ENCODE peak calls at places on chromosomes 6 and 20, in seven cellular contexts. E is astrocyte of the spinal cord, P is HTR-8/SVneo, V is AG20443, Z is SHP77, Y is lower leg skin, N is NCI-H1092 treated with DMSO at 0.1 percent for 48 hours. D is an unnamed sample.

GRCh38 chr20:58824843-58825242 is 25.9 kb downstream of the GNAS-AS1 start:
- DNase-seq in E (no peak), P (no peak), V (no peak), Z (no peak), Y (no peak), N (no peak), D (no peak)

GRCh38 chr20:45436732-45437485 is 21.0 kb downstream of the PIGT start:
- DNase-seq in E (peak; percentile 75), P (peak; percentile 100), V (peak; percentile 94), Z (peak; percentile 76), Y (peak; percentile 98), N (peak; percentile 64), D (peak; percentile 73)

GRCh38 chr6:130513770-130514169 is 148.0 kb downstream of the TMEM200A start:
- DNase-seq in E (peak; percentile 84), P (peak; percentile 17), V (peak; percentile 49), Z (peak; percentile 61), Y (no peak), N (no peak), D (peak; percentile 87)

GRCh38 chr6:121522771-121523386 is 87.4 kb downstream of the GJA1 start:
- DNase-seq in E (no peak), P (no peak), V (peak; percentile 43), Z (no peak), Y (no peak), N (no peak), D (no peak)

GRCh38 chr6:130020106-130020851 is 1.9 kb downstream of the L3MBTL3 start:
- DNase-seq in E (peak; percentile 10), P (no peak), V (peak; percentile 50), Z (no peak), Y (peak; percentile 86), N (no peak), D (no peak)

GRCh38 chr20:49850463-49851233 is 38.0 kb downstream of the SLC9A8 start:
- DNase-seq in E (no peak), P (no peak), V (no peak), Z (no peak), Y (no peak), N (no peak), D (no peak)

GRCh38 chr6:114747995-114748625 is 405.3 kb upstream of the HS3ST5 start:
- DNase-seq in E (peak; percentile 77), P (peak; percentile 4), V (peak; percentile 28), Z (peak; percentile 53), Y (no peak), N (peak; percentile 12), D (peak; percentile 17)

GRCh38 chr6:4772750-4773149 is 3.5 kb upstream of the CDYL start:
- DNase-seq in E (no peak), P (no peak), V (no peak), Z (no peak), Y (no peak), N (no peak), D (no peak)

GRCh38 chr20:62631336-62632317 is 10.7 kb upstream of the SLCO4A1 start:
- DNase-seq in E (no peak), P (no peak), V (no peak), Z (peak; percentile 37), Y (no peak), N (peak; percentile 85), D (no peak)

GRCh38 chr20:57804470-57805250 is 94.8 kb upstream of the PMEPA1 start:
- DNase-seq in E (no peak), P (no peak), V (no peak), Z (no peak), Y (no peak), N (no peak), D (no peak)

GRCh38 chr6:8736046-8736877 is 300.9 kb upstream of the SLC35B3 start:
- DNase-seq in E (no peak), P (no peak), V (no peak), Z (no peak), Y (no peak), N (no peak), D (peak; percentile 10)

GRCh38 chr20:31497838-31498540 is 16.3 kb upstream of the HM13 start:
- DNase-seq in E (no peak), P (no peak), V (peak; percentile 58), Z (no peak), Y (no peak), N (no peak), D (no peak)

GRCh38 chr6:169256518-169256917 is 2.9 kb upstream of the THBS2 start:
- DNase-seq in E (no peak), P (no peak), V (no peak), Z (no peak), Y (peak; percentile 59), N (no peak), D (no peak)

GRCh38 chr20:33005908-33006775 is 1.4 kb upstream of the BPIFB2 start:
- DNase-seq in E (no peak), P (no peak), V (no peak), Z (no peak), Y (no peak), N (no peak), D (no peak)

GRCh38 chr20:37943501-37944455 is 40.9 kb downstream of the VSTM2L start:
- DNase-seq in E (no peak), P (no peak), V (peak; percentile 9), Z (no peak), Y (peak; percentile 72), N (no peak), D (no peak)

GRCh38 chr6:139448094-139448649 is 73.7 kb upstream of the CITED2 start:
- DNase-seq in E (peak; percentile 5), P (no peak), V (no peak), Z (no peak), Y (no peak), N (no peak), D (no peak)

GRCh38 chr6:105795913-105796517 is 290.1 kb upstream of the PRDM1 start:
- DNase-seq in E (no peak), P (no peak), V (no peak), Z (no peak), Y (no peak), N (no peak), D (no peak)

GRCh38 chr6:39266375-39266774 is 37.1 kb upstream of the KCNK5 start:
- DNase-seq in E (no peak), P (no peak), V (no peak), Z (no peak), Y (no peak), N (peak; percentile 41), D (no peak)

GRCh38 chr6:31513456-31514165 is 15.2 kb upstream of the MCCD1 start:
- DNase-seq in E (no peak), P (no peak), V (no peak), Z (no peak), Y (no peak), N (no peak), D (no peak)

GRCh38 chr6:43836507-43836906 is 66.5 kb downstream of the VEGFA start:
- DNase-seq in E (no peak), P (no peak), V (no peak), Z (no peak), Y (no peak), N (no peak), D (no peak)

GRCh38 chr6:84052204-84052882 is 18.8 kb downstream of the MRAP2 start:
- DNase-seq in E (peak; percentile 80), P (peak; percentile 46), V (peak; percentile 83), Z (peak; percentile 89), Y (no peak), N (peak; percentile 87), D (peak; percentile 14)

GRCh38 chr6:81759782-81760181 is 7.3 kb upstream of the TENT5A start:
- DNase-seq in E (peak; percentile 32), P (no peak), V (no peak), Z (no peak), Y (no peak), N (no peak), D (no peak)

GRCh38 chr20:19817017-19817416 is 59.0 kb downstream of the RIN2 start:
- DNase-seq in E (peak; percentile 94), P (no peak), V (peak; percentile 57), Z (no peak), Y (no peak), N (no peak), D (peak; percentile 61)

GRCh38 chr20:63915471-63915870 is 20.5 kb downstream of the DNAJC5 start:
- DNase-seq in E (no peak), P (no peak), V (no peak), Z (no peak), Y (no peak), N (no peak), D (no peak)

GRCh38 chr6:14721103-14721758 is 524.6 kb upstream of the JARID2 start:
- DNase-seq in E (no peak), P (no peak), V (no peak), Z (no peak), Y (no peak), N (no peak), D (no peak)